ENCODE peak calls at places on chromosomes 16 and 17, in ten cellular contexts. One of them, this sample, is unnamed.

GRCh38 chr16:14001521-14001920 is 69.6 kb upstream of the MRTFB start:
- DNase-seq in neural progenitor cell: no peak
- DNase-seq in psoas muscle: no peak
- DNase-seq in NB4: no peak
- DNase-seq in Panc1: no peak
- DNase-seq in activated B cell treated with CpG ODN at 0.5 μM for 24 hours: no peak
- DNase-seq in RWPE2: no peak
- DNase-seq in fibroblast of mammary gland: no peak
- DNase-seq in ascending aorta: peak
- DNase-seq in body of pancreas: no peak
- DNase-seq in this sample: no peak

GRCh38 chr17:1617620-1618174 is 10.9 kb downstream of the SLC43A2 start:
- DNase-seq in fibroblast of mammary gland: peak
- DNase-seq in Panc1: no peak
- DNase-seq in psoas muscle: peak
- DNase-seq in ascending aorta: no peak
- DNase-seq in NB4: no peak
- DNase-seq in activated B cell treated with CpG ODN at 0.5 μM for 24 hours: no peak
- DNase-seq in RWPE2: no peak
- DNase-seq in body of pancreas: no peak
- DNase-seq in neural progenitor cell: no peak
- DNase-seq in this sample: peak

GRCh38 chr17:78040561-78041400 is 82.3 kb downstream of the TNRC6C start:
- DNase-seq in neural progenitor cell: no peak
- DNase-seq in ascending aorta: peak
- DNase-seq in RWPE2: no peak
- DNase-seq in Panc1: no peak
- DNase-seq in activated B cell treated with CpG ODN at 0.5 μM for 24 hours: no peak
- DNase-seq in body of pancreas: peak
- DNase-seq in fibroblast of mammary gland: peak
- DNase-seq in psoas muscle: peak
- DNase-seq in NB4: no peak
- DNase-seq in this sample: peak

GRCh38 chr16:55421225-55421624 is 57.8 kb upstream of the MMP2 start:
- DNase-seq in activated B cell treated with CpG ODN at 0.5 μM for 24 hours: no peak
- DNase-seq in neural progenitor cell: no peak
- DNase-seq in ascending aorta: no peak
- DNase-seq in RWPE2: no peak
- DNase-seq in NB4: no peak
- DNase-seq in fibroblast of mammary gland: no peak
- DNase-seq in body of pancreas: no peak
- DNase-seq in Panc1: no peak
- DNase-seq in psoas muscle: no peak
- DNase-seq in this sample: no peak

GRCh38 chr16:89201467-89202377 is 1.4 kb upstream of the SLC22A31 start:
- DNase-seq in ascending aorta: no peak
- DNase-seq in NB4: peak
- DNase-seq in body of pancreas: peak
- DNase-seq in psoas muscle: peak
- DNase-seq in RWPE2: peak
- DNase-seq in neural progenitor cell: peak
- DNase-seq in Panc1: no peak
- DNase-seq in activated B cell treated with CpG ODN at 0.5 μM for 24 hours: peak
- DNase-seq in fibroblast of mammary gland: peak
- DNase-seq in this sample: peak

GRCh38 chr17:29589524-29590260 is at the start of gene GIT1:
- DNase-seq in Panc1: no peak
- DNase-seq in fibroblast of mammary gland: peak
- DNase-seq in neural progenitor cell: peak
- DNase-seq in activated B cell treated with CpG ODN at 0.5 μM for 24 hours: peak
- DNase-seq in body of pancreas: peak
- DNase-seq in NB4: peak
- DNase-seq in ascending aorta: peak
- DNase-seq in RWPE2: no peak
- DNase-seq in psoas muscle: peak
- DNase-seq in this sample: peak

GRCh38 chr16:86065711-86066110 is 166.7 kb downstream of the IRF8 start:
- DNase-seq in Panc1: no peak
- DNase-seq in neural progenitor cell: no peak
- DNase-seq in ascending aorta: no peak
- DNase-seq in NB4: peak
- DNase-seq in body of pancreas: no peak
- DNase-seq in RWPE2: peak
- DNase-seq in fibroblast of mammary gland: no peak
- DNase-seq in activated B cell treated with CpG ODN at 0.5 μM for 24 hours: no peak
- DNase-seq in psoas muscle: no peak
- DNase-seq in this sample: no peak

GRCh38 chr17:74777884-74778490 is 1.8 kb upstream of the NAT9 start:
- DNase-seq in RWPE2: no peak
- DNase-seq in Panc1: no peak
- DNase-seq in body of pancreas: no peak
- DNase-seq in activated B cell treated with CpG ODN at 0.5 μM for 24 hours: no peak
- DNase-seq in fibroblast of mammary gland: peak
- DNase-seq in NB4: peak
- DNase-seq in ascending aorta: no peak
- DNase-seq in psoas muscle: no peak
- DNase-seq in neural progenitor cell: no peak
- DNase-seq in this sample: no peak

GRCh38 chr17:74715144-74715543 is 2.4 kb upstream of the CD300LF start:
- DNase-seq in RWPE2: no peak
- DNase-seq in NB4: peak
- DNase-seq in fibroblast of mammary gland: no peak
- DNase-seq in Panc1: no peak
- DNase-seq in psoas muscle: no peak
- DNase-seq in activated B cell treated with CpG ODN at 0.5 μM for 24 hours: no peak
- DNase-seq in ascending aorta: no peak
- DNase-seq in body of pancreas: no peak
- DNase-seq in neural progenitor cell: no peak
- DNase-seq in this sample: no peak

GRCh38 chr16:17194190-17194780 is 276.5 kb downstream of the XYLT1 start:
- DNase-seq in psoas muscle: peak
- DNase-seq in fibroblast of mammary gland: peak
- DNase-seq in body of pancreas: peak
- DNase-seq in RWPE2: no peak
- DNase-seq in ascending aorta: peak
- DNase-seq in activated B cell treated with CpG ODN at 0.5 μM for 24 hours: peak
- DNase-seq in Panc1: no peak
- DNase-seq in neural progenitor cell: peak
- DNase-seq in NB4: peak
- DNase-seq in this sample: peak

GRCh38 chr16:71226229-71227141 is 4.0 kb downstream of the HYDIN start:
- DNase-seq in Panc1: no peak
- DNase-seq in neural progenitor cell: no peak
- DNase-seq in RWPE2: no peak
- DNase-seq in ascending aorta: no peak
- DNase-seq in psoas muscle: no peak
- DNase-seq in fibroblast of mammary gland: no peak
- DNase-seq in NB4: no peak
- DNase-seq in body of pancreas: no peak
- DNase-seq in activated B cell treated with CpG ODN at 0.5 μM for 24 hours: no peak
- DNase-seq in this sample: no peak

GRCh38 chr17:80845863-80846671 is 145.6 kb upstream of the CHMP6 start:
- DNase-seq in body of pancreas: peak
- DNase-seq in ascending aorta: peak
- DNase-seq in neural progenitor cell: no peak
- DNase-seq in psoas muscle: peak
- DNase-seq in RWPE2: peak
- DNase-seq in fibroblast of mammary gland: no peak
- DNase-seq in activated B cell treated with CpG ODN at 0.5 μM for 24 hours: no peak
- DNase-seq in NB4: no peak
- DNase-seq in Panc1: no peak
- DNase-seq in this sample: no peak

GRCh38 chr16:81445143-81445922 is 725 bp downstream of the CMIP start:
- DNase-seq in activated B cell treated with CpG ODN at 0.5 μM for 24 hours: peak
- DNase-seq in ascending aorta: no peak
- DNase-seq in NB4: peak
- DNase-seq in neural progenitor cell: peak
- DNase-seq in body of pancreas: peak
- DNase-seq in fibroblast of mammary gland: no peak
- DNase-seq in Panc1: no peak
- DNase-seq in psoas muscle: peak
- DNase-seq in RWPE2: no peak
- DNase-seq in this sample: no peak
- TF ChIP-seq CTCF in activated B cell treated with CpG ODN at 0.5 μM for 24 hours: no peak
- TF ChIP-seq CTCF in ascending aorta: peak
- TF ChIP-seq CTCF in NB4: peak
- TF ChIP-seq CTCF in neural progenitor cell: peak
- TF ChIP-seq CTCF in body of pancreas: no peak
- TF ChIP-seq CTCF in fibroblast of mammary gland: no peak
- TF ChIP-seq CTCF in Panc1: peak
- TF ChIP-seq CTCF in psoas muscle: no peak
- TF ChIP-seq CTCF in RWPE2: peak
- TF ChIP-seq CTCF in this sample: peak

DNA sequence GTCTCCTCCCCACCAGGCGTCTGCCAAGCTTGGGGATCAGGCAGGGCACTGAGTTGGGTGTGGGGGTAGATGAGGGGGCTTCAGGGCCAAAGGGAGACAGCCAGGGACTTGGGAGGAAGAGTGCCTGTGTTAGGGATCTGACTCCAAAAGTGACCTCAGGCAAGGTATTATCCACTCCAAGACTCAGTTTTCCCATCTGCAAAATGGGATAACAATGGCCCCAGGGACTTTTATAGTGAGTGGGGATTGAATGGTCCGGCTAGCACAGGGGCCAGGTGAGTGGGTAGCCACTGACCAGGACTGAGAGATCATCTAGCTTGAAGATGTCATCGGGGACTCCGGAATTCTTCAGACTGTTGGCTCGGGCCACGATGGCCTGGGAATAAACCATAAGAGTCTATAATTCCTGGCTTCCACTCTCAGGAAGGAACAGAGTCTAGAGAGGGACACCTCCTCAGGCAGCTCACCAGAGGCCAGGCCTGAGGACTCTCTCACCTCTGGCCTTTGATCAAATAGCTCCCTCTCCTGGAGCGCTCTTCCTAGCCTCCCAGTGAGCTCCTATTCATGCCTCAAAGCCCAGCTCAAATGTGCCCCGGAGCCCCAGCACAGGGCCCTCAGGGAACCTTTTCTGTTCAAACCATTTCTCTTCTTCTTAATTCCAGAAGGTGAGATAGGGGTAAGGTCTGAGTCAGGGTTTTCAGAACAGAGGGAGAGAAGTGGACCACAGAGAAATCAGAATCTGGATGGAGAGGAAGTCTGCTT is 3.5 kb downstream of the FLII start:
- DNase-seq in activated B cell treated with CpG ODN at 0.5 μM for 24 hours: no peak
- DNase-seq in ascending aorta: no peak
- DNase-seq in Panc1: no peak
- DNase-seq in psoas muscle: no peak
- DNase-seq in body of pancreas: no peak
- DNase-seq in NB4: no peak
- DNase-seq in neural progenitor cell: peak
- DNase-seq in fibroblast of mammary gland: no peak
- DNase-seq in RWPE2: no peak
- DNase-seq in this sample: no peak
- TF ChIP-seq CTCF in activated B cell treated with CpG ODN at 0.5 μM for 24 hours: no peak
- TF ChIP-seq CTCF in ascending aorta: no peak
- TF ChIP-seq CTCF in Panc1: no peak
- TF ChIP-seq CTCF in psoas muscle: no peak
- TF ChIP-seq CTCF in body of pancreas: no peak
- TF ChIP-seq CTCF in NB4: no peak
- TF ChIP-seq CTCF in neural progenitor cell: peak
- TF ChIP-seq CTCF in fibroblast of mammary gland: no peak
- TF ChIP-seq CTCF in RWPE2: no peak
- TF ChIP-seq CTCF in this sample: no peak

DNA sequence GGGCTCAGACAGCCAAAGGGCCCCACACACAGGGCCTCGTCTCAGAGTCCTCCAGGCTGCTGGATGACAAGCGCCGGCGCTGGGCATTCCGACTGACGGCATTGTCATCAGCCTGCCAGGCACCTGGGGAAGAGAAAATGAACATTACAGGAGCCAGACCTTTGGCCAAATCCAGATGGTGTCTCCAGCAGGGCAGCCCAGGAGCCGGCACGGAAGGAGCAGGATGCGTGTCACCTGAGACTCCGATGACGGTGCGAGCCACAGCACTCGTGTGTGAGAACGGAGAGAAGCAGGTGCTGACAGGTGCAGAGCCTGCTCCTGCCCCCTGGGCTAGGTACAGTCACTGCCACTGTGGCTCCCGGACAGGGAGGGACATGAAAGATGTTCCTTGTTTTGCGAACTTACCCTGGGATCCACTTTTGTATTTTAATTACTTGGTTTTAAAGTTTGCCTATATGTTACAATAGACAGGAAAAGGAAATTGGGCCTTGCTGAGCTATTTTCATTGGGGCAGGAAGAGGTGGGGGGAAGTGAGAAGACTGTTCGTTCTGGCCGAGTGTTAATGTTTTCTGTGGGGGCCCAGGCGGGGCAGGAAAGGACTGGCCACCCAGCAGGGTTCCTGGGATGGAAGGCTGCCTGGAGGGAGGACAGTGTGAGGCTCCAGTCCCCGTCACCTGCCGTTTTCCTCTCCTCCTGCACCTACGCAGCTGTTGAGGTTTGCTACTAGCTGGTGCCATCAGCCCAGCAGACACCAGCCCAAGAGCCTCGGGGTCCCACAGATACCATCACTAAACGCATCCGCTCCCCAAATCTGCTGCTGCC is 4.4 kb upstream of the FOXJ1 start:
- DNase-seq in ascending aorta: no peak
- DNase-seq in fibroblast of mammary gland: no peak
- DNase-seq in Panc1: no peak
- DNase-seq in activated B cell treated with CpG ODN at 0.5 μM for 24 hours: no peak
- DNase-seq in NB4: no peak
- DNase-seq in neural progenitor cell: no peak
- DNase-seq in body of pancreas: no peak
- DNase-seq in psoas muscle: no peak
- DNase-seq in RWPE2: peak
- DNase-seq in this sample: no peak
- TF ChIP-seq CTCF in ascending aorta: no peak
- TF ChIP-seq CTCF in fibroblast of mammary gland: no peak
- TF ChIP-seq CTCF in Panc1: no peak
- TF ChIP-seq CTCF in activated B cell treated with CpG ODN at 0.5 μM for 24 hours: no peak
- TF ChIP-seq CTCF in NB4: no peak
- TF ChIP-seq CTCF in neural progenitor cell: no peak
- TF ChIP-seq CTCF in body of pancreas: no peak
- TF ChIP-seq CTCF in psoas muscle: no peak
- TF ChIP-seq CTCF in RWPE2: no peak
- TF ChIP-seq CTCF in this sample: no peak

DNA sequence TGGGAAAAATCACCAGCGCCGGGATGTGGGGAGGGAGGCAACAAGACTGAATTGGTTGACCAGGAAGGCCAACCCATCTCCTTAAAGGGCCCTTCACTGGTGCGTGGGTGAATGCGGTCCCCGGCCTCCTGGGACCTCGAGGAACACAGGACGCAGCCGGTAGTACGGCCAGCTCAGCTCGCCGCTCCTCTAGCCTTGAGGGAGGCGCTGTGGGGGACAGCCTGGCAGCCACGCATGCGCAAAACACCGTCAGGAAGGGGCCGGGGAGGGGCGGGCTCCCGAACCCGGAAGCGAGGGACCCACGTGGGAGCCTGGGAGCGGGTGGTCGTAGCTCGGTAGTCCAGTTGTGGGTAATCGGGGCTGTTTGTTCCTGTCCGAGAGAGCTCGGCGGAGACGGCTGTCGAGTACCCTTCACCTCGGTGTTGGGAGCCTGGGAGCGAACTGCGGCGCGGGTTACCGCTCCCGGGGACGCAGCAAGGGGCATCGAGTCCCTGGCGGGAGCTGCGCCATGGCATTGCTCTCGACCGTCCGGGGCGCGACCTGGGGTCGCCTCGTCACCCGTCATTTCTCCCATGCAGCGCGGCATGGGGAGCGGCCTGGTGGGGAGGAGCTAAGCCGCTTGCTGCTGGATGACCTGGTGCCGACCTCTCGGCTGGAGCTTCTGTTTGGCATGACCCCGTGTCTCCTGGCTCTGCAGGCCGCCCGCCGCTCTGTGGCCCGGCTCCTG is at the start of gene MRM1:
- DNase-seq in psoas muscle: peak
- DNase-seq in RWPE2: peak
- DNase-seq in NB4: peak
- DNase-seq in activated B cell treated with CpG ODN at 0.5 μM for 24 hours: peak
- DNase-seq in body of pancreas: peak
- DNase-seq in fibroblast of mammary gland: peak
- DNase-seq in ascending aorta: peak
- DNase-seq in neural progenitor cell: peak
- DNase-seq in Panc1: no peak
- DNase-seq in this sample: peak
- TF ChIP-seq CTCF in psoas muscle: no peak
- TF ChIP-seq CTCF in RWPE2: peak
- TF ChIP-seq CTCF in NB4: peak
- TF ChIP-seq CTCF in activated B cell treated with CpG ODN at 0.5 μM for 24 hours: no peak
- TF ChIP-seq CTCF in body of pancreas: no peak
- TF ChIP-seq CTCF in fibroblast of mammary gland: no peak
- TF ChIP-seq CTCF in ascending aorta: no peak
- TF ChIP-seq CTCF in neural progenitor cell: no peak
- TF ChIP-seq CTCF in Panc1: no peak
- TF ChIP-seq CTCF in this sample: peak